ENCODE peak calls at places on chromosomes 6 and 20, in six cellular contexts. K is Right ventricle myocardium inferior; A is CD4-positive, CD25-positive, alpha-beta regulatory T cell; M is stimulated activated effector memory CD8-positive, alpha-beta T cell treated with anti-CD3 and anti-CD28 coated beads, Interleukin-12 subunit alpha, Interleukin-12 subunit beta, amount 100 ng/mL, for 72 hours; T is Panc1; R is left ventricle myocardium superior. I is an unnamed sample.

GRCh38 chr6:133854633-133855598 is 34.0 kb upstream of the TCF21 start:
- ATAC-seq in K (no peak), A (no peak), M (peak), T (peak), R (no peak), I (peak)

GRCh38 chr6:40399888-40400468 is 187.2 kb downstream of the LRFN2 start:
- ATAC-seq in K (no peak), A (no peak), M (peak), T (no peak), R (no peak), I (no peak)

GRCh38 chr20:13265941-13266340 is 44.9 kb downstream of the ISM1 start:
- ATAC-seq in K (no peak), A (no peak), M (no peak), T (no peak), R (no peak), I (no peak)

GRCh38 chr6:108744244-108744972 is 103.8 kb upstream of the ARMC2 start:
- ATAC-seq in K (no peak), A (no peak), M (no peak), T (no peak), R (no peak), I (no peak)

GRCh38 chr6:112366695-112367546 is 19.8 kb downstream of the RFPL4B start:
- ATAC-seq in K (no peak), A (no peak), M (peak), T (no peak), R (no peak), I (peak)

GRCh38 chr20:25160897-25161296 is 34.6 kb upstream of the ENTPD6 start:
- ATAC-seq in K (no peak), A (no peak), M (peak), T (no peak), R (no peak), I (no peak)

GRCh38 chr6:154782245-154782644 is 49.0 kb downstream of the SCAF8 start:
- ATAC-seq in K (no peak), A (no peak), M (peak), T (peak), R (no peak), I (no peak)

GRCh38 chr6:26159417-26160273 is 72.4 kb downstream of the HFE start:
- ATAC-seq in K (no peak), A (no peak), M (peak), T (no peak), R (no peak), I (no peak)

GRCh38 chr20:35490736-35491181 is 35.4 kb downstream of the CEP250 start:
- ATAC-seq in K (peak), A (peak), M (peak), T (no peak), R (peak), I (peak)

GRCh38 chr6:13877116-13877515 is 47.6 kb upstream of the RNF182 start:
- ATAC-seq in K (no peak), A (no peak), M (peak), T (no peak), R (no peak), I (no peak)

GRCh38 chr6:142372348-142372747 is 70.5 kb downstream of the ADGRG6 start:
- ATAC-seq in K (no peak), A (no peak), M (no peak), T (peak), R (no peak), I (no peak)